ENCODE peak calls at places on chromosomes 13 and 19, in five cellular contexts. H is mesothelial cell of epicardium; B is foreskin melanocyte; C is activated CD4-positive, CD25-positive, alpha-beta regulatory T cell; W is stimulated activated CD8-positive, alpha-beta memory T cell treated with anti-CD3 and anti-CD28 coated beads, Interleukin-7, amount 100 ng/mL, for 1 hour. O is an unnamed sample.

GRCh38 chr19:47081095-47081494 is 32.5 kb downstream of the ZC3H4 start:
- DNase-seq in H (no peak), B (no peak), C (no peak), W (no peak), O (no peak)

GRCh38 chr19:41431426-41432386 is 4.5 kb upstream of the B3GNT8 start:
- DNase-seq in H (no peak), B (no peak), C (no peak), W (no peak), O (peak; percentile 31)

GRCh38 chr19:18414504-18415176 is 4.6 kb upstream of the SSBP4 start:
- DNase-seq in H (no peak), B (no peak), C (no peak), W (no peak), O (no peak)

GRCh38 chr13:41942462-41943094 is 18.3 kb downstream of the VWA8 start:
- DNase-seq in H (no peak), B (peak; percentile 30), C (no peak), W (no peak), O (peak; percentile 74)

GRCh38 chr19:33346665-33347064 is 26.8 kb upstream of the CEBPG start:
- DNase-seq in H (no peak), B (no peak), C (no peak), W (no peak), O (no peak)

GRCh38 chr13:109784590-109785140 is 1.7 kb downstream of the IRS2 start:
- DNase-seq in H (peak; percentile 91), B (peak; percentile 43), C (peak; percentile 51), W (peak; percentile 35), O (peak; percentile 62)

GRCh38 chr13:19860884-19861655 is 2.4 kb downstream of the ZMYM5 start:
- DNase-seq in H (no peak), B (peak; percentile 94), C (peak; percentile 4), W (no peak), O (peak; percentile 73)

GRCh38 chr19:28443361-28443760 is 769.6 kb downstream of the UQCRFS1 start:
- DNase-seq in H (no peak), B (no peak), C (no peak), W (no peak), O (no peak)

GRCh38 chr13:54241719-54242118 is 1213.1 kb downstream of the OLFM4 start:
- DNase-seq in H (peak; percentile 45), B (no peak), C (no peak), W (no peak), O (no peak)

GRCh38 chr19:38728752-38729541 is 15.3 kb downstream of the CAPN12 start:
- DNase-seq in H (no peak), B (no peak), C (no peak), W (no peak), O (no peak)

GRCh38 chr13:37194428-37194861 is 89.0 kb upstream of the CSNK1A1L start:
- DNase-seq in H (no peak), B (no peak), C (no peak), W (no peak), O (peak; percentile 82)

GRCh38 chr19:40806385-40807146 is 7.6 kb downstream of the EGLN2 start:
- DNase-seq in H (peak; percentile 90), B (peak; percentile 99), C (peak; percentile 58), W (peak; percentile 52), O (peak; percentile 95)

GRCh38 chr13:24251525-24251924 is 57.9 kb upstream of the C1QTNF9 start:
- DNase-seq in H (no peak), B (no peak), C (peak; percentile 76), W (peak; percentile 53), O (no peak)

GRCh38 chr13:100809856-100810255 is 135.3 kb upstream of the TMTC4 start:
- DNase-seq in H (no peak), B (no peak), C (no peak), W (no peak), O (no peak)

GRCh38 chr19:46714523-46715106 is 2.3 kb downstream of the PRKD2 start:
- DNase-seq in H (peak; percentile 54), B (no peak), C (peak; percentile 71), W (peak; percentile 41), O (no peak)